ENCODE peak calls at places on chromosomes 2 and 18, in five cellular contexts. One of them, this sample, is unnamed. For H3K9me3 and H3K4me1, the result is how much of the 10 kb centered on the place peaks cover.

GRCh38 chr2:174711206-174711605 is 53.1 kb downstream of the CHRNA1 start:
- DNase-seq in astrocyte: peak
- DNase-seq in upper lobe of right lung: no peak
- DNase-seq in body of pancreas: no peak
- DNase-seq in left ventricle myocardium inferior: no peak
- DNase-seq in this sample: no peak

GRCh38 chr2:124815386-124815785 is 790.3 kb downstream of the CNTNAP5 start:
- DNase-seq in astrocyte: no peak
- DNase-seq in upper lobe of right lung: no peak
- DNase-seq in body of pancreas: no peak
- DNase-seq in left ventricle myocardium inferior: no peak
- DNase-seq in this sample: no peak

GRCh38 chr18:60754413-60754812 is 381.8 kb upstream of the MC4R start:
- DNase-seq in astrocyte: no peak
- DNase-seq in upper lobe of right lung: no peak
- DNase-seq in body of pancreas: no peak
- DNase-seq in left ventricle myocardium inferior: no peak
- DNase-seq in this sample: peak

GRCh38 chr2:241834853-241835210 is 23.9 kb downstream of the PDCD1 start:
- DNase-seq in astrocyte: no peak
- DNase-seq in upper lobe of right lung: no peak
- DNase-seq in body of pancreas: no peak
- DNase-seq in left ventricle myocardium inferior: no peak
- DNase-seq in this sample: no peak

GRCh38 chr2:172083725-172084483 is 1.4 kb upstream of the DLX1 start:
- DNase-seq in astrocyte: no peak
- DNase-seq in upper lobe of right lung: no peak
- DNase-seq in body of pancreas: no peak
- DNase-seq in left ventricle myocardium inferior: no peak
- DNase-seq in this sample: no peak

GRCh38 chr2:55134316-55134706 is 84.1 kb upstream of the RTN4 start:
- DNase-seq in astrocyte: no peak
- DNase-seq in upper lobe of right lung: no peak
- DNase-seq in body of pancreas: no peak
- DNase-seq in left ventricle myocardium inferior: no peak
- DNase-seq in this sample: no peak

GRCh38 chr18:26757263-26758019 is 108.1 kb downstream of the AQP4 start:
- DNase-seq in astrocyte: no peak
- DNase-seq in upper lobe of right lung: no peak
- DNase-seq in body of pancreas: peak
- DNase-seq in left ventricle myocardium inferior: no peak
- DNase-seq in this sample: no peak

GRCh38 chr2:136115183-136115751 is 2.7 kb downstream of the CXCR4 start:
- DNase-seq in astrocyte: no peak
- DNase-seq in upper lobe of right lung: no peak
- DNase-seq in body of pancreas: no peak
- DNase-seq in left ventricle myocardium inferior: no peak
- DNase-seq in this sample: no peak

GRCh38 chr2:13005761-13006336 is 289.1 kb downstream of the TRIB2 start:
- DNase-seq in astrocyte: no peak
- DNase-seq in upper lobe of right lung: no peak
- DNase-seq in body of pancreas: no peak
- DNase-seq in left ventricle myocardium inferior: no peak
- DNase-seq in this sample: peak

GRCh38 chr2:188582206-188582605 is 290.5 kb downstream of the GULP1 start:
- DNase-seq in astrocyte: no peak
- DNase-seq in upper lobe of right lung: no peak
- DNase-seq in body of pancreas: no peak
- DNase-seq in left ventricle myocardium inferior: no peak
- DNase-seq in this sample: no peak

GRCh38 chr2:37829202-37829601 is 95.9 kb upstream of the RMDN2 start:
- DNase-seq in astrocyte: peak
- DNase-seq in upper lobe of right lung: no peak
- DNase-seq in body of pancreas: no peak
- DNase-seq in left ventricle myocardium inferior: peak
- DNase-seq in this sample: no peak

GRCh38 chr2:218291934-218292699 is at the start of gene TMBIM1:
- DNase-seq in astrocyte: no peak
- DNase-seq in upper lobe of right lung: peak
- DNase-seq in body of pancreas: peak
- DNase-seq in left ventricle myocardium inferior: peak
- DNase-seq in this sample: peak

GRCh38 chr2:28623582-28624405 is 127.8 kb upstream of the PPP1CB start:
- DNase-seq in astrocyte: no peak
- DNase-seq in upper lobe of right lung: no peak
- DNase-seq in body of pancreas: no peak
- DNase-seq in left ventricle myocardium inferior: no peak
- DNase-seq in this sample: no peak

GRCh38 chr2:217055624-217056023 is 195.8 kb upstream of the TNP1 start:
- DNase-seq in astrocyte: no peak
- DNase-seq in upper lobe of right lung: no peak
- DNase-seq in body of pancreas: no peak
- DNase-seq in left ventricle myocardium inferior: no peak
- DNase-seq in this sample: no peak

GRCh38 chr2:134527398-134527797 is 191.4 kb downstream of the TMEM163 start:
- DNase-seq in astrocyte: no peak
- DNase-seq in upper lobe of right lung: no peak
- DNase-seq in body of pancreas: no peak
- DNase-seq in left ventricle myocardium inferior: no peak
- DNase-seq in this sample: no peak

GRCh38 chr18:75247601-75248421 is 37.2 kb downstream of the TSHZ1 start:
- DNase-seq in astrocyte: peak
- DNase-seq in upper lobe of right lung: no peak
- DNase-seq in body of pancreas: no peak
- DNase-seq in left ventricle myocardium inferior: no peak
- DNase-seq in this sample: no peak

GRCh38 chr2:101802329-101802728 is 104.8 kb downstream of the MAP4K4 start:
- DNase-seq in astrocyte: no peak
- DNase-seq in upper lobe of right lung: no peak
- DNase-seq in body of pancreas: peak
- DNase-seq in left ventricle myocardium inferior: no peak
- DNase-seq in this sample: no peak

GRCh38 chr2:155703917-155704316 is 628.6 kb downstream of the NR4A2 start:
- DNase-seq in astrocyte: no peak
- DNase-seq in upper lobe of right lung: no peak
- DNase-seq in body of pancreas: no peak
- DNase-seq in left ventricle myocardium inferior: no peak
- DNase-seq in this sample: no peak

GRCh38 chr2:62407401-62407800 is 98.6 kb downstream of the TMEM17 start:
- DNase-seq in astrocyte: no peak
- DNase-seq in upper lobe of right lung: no peak
- DNase-seq in body of pancreas: no peak
- DNase-seq in left ventricle myocardium inferior: no peak
- DNase-seq in this sample: no peak

GRCh38 chr2:73009177-73009839 is 62.2 kb downstream of the SFXN5 start:
- DNase-seq in astrocyte: no peak
- DNase-seq in upper lobe of right lung: no peak
- DNase-seq in body of pancreas: no peak
- DNase-seq in left ventricle myocardium inferior: no peak
- DNase-seq in this sample: no peak

GRCh38 chr2:98508690-98509054 is 64.0 kb downstream of the INPP4A start:
- DNase-seq in astrocyte: peak
- DNase-seq in upper lobe of right lung: peak
- DNase-seq in body of pancreas: no peak
- DNase-seq in left ventricle myocardium inferior: peak
- DNase-seq in this sample: no peak

GRCh38 chr18:57337890-57338289 is 14.5 kb upstream of the ST8SIA3 start:
- DNase-seq in astrocyte: no peak
- DNase-seq in upper lobe of right lung: no peak
- DNase-seq in body of pancreas: no peak
- DNase-seq in left ventricle myocardium inferior: no peak
- DNase-seq in this sample: no peak

GRCh38 chr18:9705183-9705864 is 2.8 kb upstream of the RAB31 start:
- DNase-seq in astrocyte: peak
- DNase-seq in upper lobe of right lung: no peak
- DNase-seq in body of pancreas: no peak
- DNase-seq in left ventricle myocardium inferior: no peak
- DNase-seq in this sample: no peak

GRCh38 chr2:112275314-112275886 is at the start of gene ZC3H6:
- DNase-seq in astrocyte: peak
- DNase-seq in upper lobe of right lung: peak
- DNase-seq in body of pancreas: peak
- DNase-seq in left ventricle myocardium inferior: peak
- DNase-seq in this sample: peak

GRCh38 chr2:112276954-112277353 is 1.6 kb downstream of the ZC3H6 start:
- DNase-seq in astrocyte: no peak
- DNase-seq in upper lobe of right lung: no peak
- DNase-seq in body of pancreas: no peak
- DNase-seq in left ventricle myocardium inferior: no peak
- DNase-seq in this sample: no peak

GRCh38 chr2:112273349-112273748 is 2.0 kb upstream of the ZC3H6 start:
- DNase-seq in astrocyte: no peak
- DNase-seq in upper lobe of right lung: no peak
- DNase-seq in body of pancreas: no peak
- DNase-seq in left ventricle myocardium inferior: no peak
- DNase-seq in this sample: no peak

GRCh38 chr2:112275887-112276773 is 733 bp downstream of the ZC3H6 start:
- DNase-seq in astrocyte: peak
- DNase-seq in upper lobe of right lung: peak
- DNase-seq in body of pancreas: peak
- DNase-seq in left ventricle myocardium inferior: peak
- DNase-seq in this sample: peak

DNA sequence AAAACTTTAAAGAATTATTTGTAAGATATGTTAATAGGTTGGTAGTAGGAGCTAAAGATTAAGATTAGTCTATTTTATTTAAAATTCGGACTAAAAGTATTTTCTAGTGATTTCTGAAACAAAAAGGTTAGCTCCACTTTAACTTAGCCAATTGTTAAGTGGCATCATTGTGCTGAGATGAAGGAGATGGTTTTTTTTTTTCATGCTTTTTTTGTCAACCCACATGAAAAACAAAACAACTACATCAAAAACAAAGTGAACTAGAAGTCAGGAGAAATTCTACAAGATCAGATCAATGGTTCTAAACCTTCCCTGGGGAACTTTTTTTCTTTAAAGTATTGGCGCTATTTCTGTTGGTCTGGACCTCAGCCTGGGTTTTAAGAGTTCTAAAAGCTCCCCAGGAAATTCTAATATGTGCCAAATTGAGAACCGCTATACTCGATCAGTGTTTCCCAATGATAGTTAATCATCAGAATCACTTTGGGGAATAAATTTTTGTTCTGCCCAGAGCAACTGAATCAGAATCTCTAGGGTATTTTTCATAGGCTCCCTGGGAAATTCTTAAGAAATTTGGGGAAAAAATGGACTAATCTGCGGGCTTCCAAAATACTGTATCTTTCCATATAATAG is 2.3 kb downstream of the ZC3H6 start:
- DNase-seq in astrocyte: no peak
- DNase-seq in upper lobe of right lung: no peak
- DNase-seq in body of pancreas: no peak
- DNase-seq in left ventricle myocardium inferior: no peak
- DNase-seq in this sample: no peak
- H3K9me3 ChIP-seq in astrocyte: under half
- H3K9me3 ChIP-seq in upper lobe of right lung: under half
- H3K9me3 ChIP-seq in body of pancreas: under half
- H3K9me3 ChIP-seq in left ventricle myocardium inferior: under half
- H3K9me3 ChIP-seq in this sample: under half

DNA sequence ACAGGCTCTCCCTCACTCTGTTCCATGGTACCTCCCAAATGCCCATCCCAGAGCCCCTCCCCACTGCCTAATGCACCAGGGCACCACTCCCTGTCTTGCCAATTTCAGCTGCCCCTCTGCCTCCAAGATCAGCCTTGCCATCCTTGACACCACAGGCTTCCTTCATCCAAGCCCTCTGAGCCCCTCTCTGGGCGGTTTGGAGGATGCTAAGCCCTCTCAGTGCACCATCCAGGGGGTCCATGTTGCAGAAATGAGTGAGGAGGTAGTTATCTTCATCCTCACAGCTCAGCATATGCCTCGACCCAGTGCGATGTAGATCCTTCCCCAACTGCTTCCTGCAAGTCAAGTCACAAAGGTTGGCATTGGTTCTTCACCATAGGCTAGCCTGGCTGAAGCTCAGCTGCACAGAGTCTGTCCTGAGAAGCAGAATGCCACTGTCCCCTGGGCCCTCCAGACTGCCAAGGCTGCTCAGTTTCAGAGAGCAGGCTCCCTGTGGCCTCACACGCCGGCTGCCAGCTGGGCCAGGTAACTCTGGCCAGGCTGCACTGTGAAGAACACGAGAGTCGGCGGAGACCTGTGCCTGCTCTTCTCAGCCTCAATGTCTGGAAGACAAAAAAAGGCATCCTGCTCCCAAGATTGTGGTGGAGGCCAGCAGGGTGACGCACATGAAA is 9.9 kb upstream of the MAP3K2 start:
- DNase-seq in astrocyte: no peak
- DNase-seq in upper lobe of right lung: no peak
- DNase-seq in body of pancreas: no peak
- DNase-seq in left ventricle myocardium inferior: no peak
- DNase-seq in this sample: no peak
- H3K27ac ChIP-seq in astrocyte: peak
- H3K27ac ChIP-seq in upper lobe of right lung: no peak
- H3K27ac ChIP-seq in body of pancreas: peak
- H3K27ac ChIP-seq in left ventricle myocardium inferior: peak
- H3K27ac ChIP-seq in this sample: no peak

DNA sequence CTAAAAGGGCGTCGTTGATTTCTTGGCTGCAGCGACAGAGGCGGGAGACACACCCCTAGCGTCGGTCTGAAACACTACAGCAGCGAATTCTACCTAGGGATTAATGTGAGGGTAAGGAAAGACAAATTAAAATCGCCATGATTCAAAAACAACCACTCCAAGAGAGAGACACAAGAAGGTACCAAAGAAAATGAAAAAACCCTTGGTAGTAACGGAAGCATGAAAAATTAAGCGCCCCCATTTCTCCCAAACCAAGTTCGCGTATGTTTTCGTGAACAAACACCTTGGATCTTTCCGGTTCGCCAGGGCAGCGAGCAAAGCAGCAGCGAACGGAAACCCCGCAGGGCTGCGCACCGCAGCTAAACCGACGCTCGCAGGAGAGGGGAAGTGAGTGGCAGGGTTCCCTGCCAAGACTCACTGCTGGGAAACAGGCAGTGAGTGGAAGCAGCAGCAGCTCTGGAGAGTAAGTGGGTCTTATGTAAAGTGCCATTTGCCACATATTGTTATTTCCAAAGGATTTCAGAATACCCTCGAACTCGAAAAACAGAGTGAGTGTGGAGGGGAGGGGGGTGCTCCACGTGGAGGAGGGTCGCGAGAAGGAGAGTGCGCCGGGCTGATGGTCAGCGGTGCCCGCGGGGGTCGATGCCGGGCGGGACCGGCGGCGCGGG is 1.0 kb downstream of the PPP3R1 start:
- DNase-seq in astrocyte: peak
- DNase-seq in upper lobe of right lung: peak
- DNase-seq in body of pancreas: peak
- DNase-seq in left ventricle myocardium inferior: peak
- DNase-seq in this sample: peak
- H3K4me1 ChIP-seq in astrocyte: under half
- H3K4me1 ChIP-seq in upper lobe of right lung: half or more
- H3K4me1 ChIP-seq in body of pancreas: under half
- H3K4me1 ChIP-seq in left ventricle myocardium inferior: half or more
- H3K4me1 ChIP-seq in this sample: under half

DNA sequence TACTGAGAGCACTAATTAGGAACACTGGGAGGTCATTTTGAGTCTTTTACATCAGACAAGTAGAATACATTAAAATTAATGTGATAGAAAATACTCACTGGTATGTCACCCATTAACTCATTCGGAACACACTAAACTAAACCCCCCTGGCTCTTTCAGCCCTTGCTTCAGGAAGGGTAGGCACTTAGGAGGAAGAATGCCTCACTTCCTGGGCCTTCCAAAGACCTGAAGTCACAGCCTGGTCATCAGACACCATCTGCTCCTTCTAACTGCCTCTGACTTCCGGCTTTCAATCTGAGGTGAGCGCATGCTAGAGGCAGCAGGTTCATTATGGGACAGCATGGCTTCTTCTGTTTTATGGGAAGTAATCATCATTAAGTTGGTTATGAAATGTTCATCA is 451.4 kb downstream of the PID1 start:
- DNase-seq in astrocyte: no peak
- DNase-seq in upper lobe of right lung: no peak
- DNase-seq in body of pancreas: no peak
- DNase-seq in left ventricle myocardium inferior: no peak
- DNase-seq in this sample: no peak
- H3K9me3 ChIP-seq in astrocyte: under half
- H3K9me3 ChIP-seq in upper lobe of right lung: under half
- H3K9me3 ChIP-seq in body of pancreas: under half
- H3K9me3 ChIP-seq in left ventricle myocardium inferior: under half
- H3K9me3 ChIP-seq in this sample: under half